ENCODE peak calls at places on chromosomes 7 and 10, in four cellular contexts. B is tibial nerve, W is neural progenitor cell, Y is breast epithelium. J is an unnamed sample.

GRCh38 chr7:20407585-20408466 is 77.1 kb downstream of the ITGB8 start:
- DNase-seq in B (peak), W (peak), Y (no peak), J (no peak)

GRCh38 chr7:132134814-132135445 is 441.3 kb downstream of the PLXNA4 start:
- DNase-seq in B (no peak), W (no peak), Y (no peak), J (no peak)

GRCh38 chr7:83732305-83732704 is 83.4 kb upstream of the SEMA3E start:
- DNase-seq in B (no peak), W (no peak), Y (no peak), J (no peak)

GRCh38 chr7:44380831-44381493 is 55.6 kb upstream of the CAMK2B start:
- DNase-seq in B (no peak), W (no peak), Y (peak), J (no peak)

GRCh38 chr10:24552346-24553016 is 171.2 kb downstream of the ARHGAP21 start:
- DNase-seq in B (no peak), W (peak), Y (peak), J (no peak)

GRCh38 chr10:102246261-102246660 is 929 bp downstream of the GBF1 start:
- DNase-seq in B (no peak), W (peak), Y (no peak), J (no peak)

GRCh38 chr10:96044686-96045085 is 1.3 kb downstream of the CCNJ start:
- DNase-seq in B (peak), W (peak), Y (no peak), J (no peak)

GRCh38 chr7:121330053-121330833 is 1.4 kb downstream of the WNT16 start:
- DNase-seq in B (no peak), W (peak), Y (no peak), J (no peak)

GRCh38 chr10:72948762-72949161 is 5.8 kb downstream of the PLA2G12B start:
- DNase-seq in B (no peak), W (no peak), Y (no peak), J (no peak)

GRCh38 chr7:41731486-41732278 is 28.8 kb upstream of the INHBA start:
- DNase-seq in B (no peak), W (no peak), Y (no peak), J (no peak)

GRCh38 chr7:26319631-26320030 is 28.0 kb downstream of the SNX10 start:
- DNase-seq in B (no peak), W (no peak), Y (no peak), J (no peak)

GRCh38 chr10:42488416-42488815 is 150.0 kb downstream of the ZNF33B start:
- DNase-seq in B (no peak), W (no peak), Y (no peak), J (no peak)

GRCh38 chr7:157992511-157993160 is 595.0 kb downstream of the PTPRN2 start:
- DNase-seq in B (no peak), W (no peak), Y (no peak), J (no peak)

GRCh38 chr7:78649976-78650375 is 803.5 kb downstream of the MAGI2 start:
- DNase-seq in B (no peak), W (no peak), Y (no peak), J (no peak)

GRCh38 chr7:131619336-131620305 is 63.2 kb upstream of the PODXL start:
- DNase-seq in B (no peak), W (peak), Y (no peak), J (no peak)

DNA sequence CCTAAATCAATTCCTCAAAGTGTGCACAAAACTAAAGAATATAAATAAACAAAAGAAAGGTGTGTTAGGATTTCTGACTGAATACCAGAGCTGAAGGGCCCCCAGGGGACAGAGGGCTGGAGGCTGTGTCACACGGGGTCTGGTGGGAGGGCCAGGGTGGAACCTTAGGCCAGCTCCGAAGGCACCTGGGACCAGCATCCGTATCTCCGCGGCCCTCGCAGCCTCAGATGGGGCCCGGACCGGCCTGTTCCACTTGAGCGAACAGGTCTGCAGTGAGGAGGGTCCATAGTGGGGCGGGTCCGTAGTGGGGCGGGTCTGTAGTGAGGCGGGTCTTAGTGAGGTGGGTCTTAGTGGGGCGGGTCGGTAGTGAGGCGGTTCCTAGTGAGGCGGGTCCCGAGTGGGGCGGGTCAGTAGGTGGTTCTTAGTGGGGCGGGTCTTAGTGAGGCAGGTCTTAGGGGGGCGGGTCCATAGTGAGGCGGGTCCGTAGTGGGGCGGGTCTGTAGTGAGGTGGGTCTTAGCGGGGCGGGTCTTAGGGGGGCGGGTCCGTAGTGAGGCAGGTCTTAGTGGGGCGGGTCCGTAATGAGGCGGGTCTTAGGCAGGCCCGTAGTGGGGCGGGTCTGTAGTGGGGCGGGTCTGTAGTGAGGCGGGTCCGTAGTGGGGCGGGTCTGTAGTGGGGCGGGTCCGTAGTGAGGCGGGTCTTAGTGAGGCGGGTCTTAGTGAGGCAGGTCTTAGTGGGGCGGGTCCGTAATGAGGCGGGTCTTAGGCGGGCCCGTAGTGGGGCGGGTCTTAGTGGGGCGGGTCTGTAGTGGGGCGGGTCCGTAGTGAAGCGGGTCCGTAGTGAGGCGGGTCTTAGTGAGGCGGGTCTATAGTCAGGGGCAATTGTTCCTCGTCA is 15.1 kb downstream of the GPR146 start:
- DNase-seq in B (no peak), W (peak), Y (peak), J (no peak)
- H3K27ac ChIP-seq in B (peak), W (no peak), Y (peak), J (peak)

GRCh38 chr10:13812804-13813203 is 226.0 kb downstream of the PRPF18 start:
- DNase-seq in B (no peak), W (no peak), Y (no peak), J (no peak)

GRCh38 chr10:13813540-13813939 is 226.8 kb downstream of the PRPF18 start:
- DNase-seq in B (no peak), W (no peak), Y (no peak), J (no peak)

GRCh38 chr10:13816195-13816926 is 229.6 kb downstream of the PRPF18 start:
- DNase-seq in B (peak), W (no peak), Y (peak), J (peak)

GRCh38 chr10:13820119-13820518 is 233.4 kb downstream of the PRPF18 start:
- DNase-seq in B (no peak), W (no peak), Y (no peak), J (no peak)

DNA sequence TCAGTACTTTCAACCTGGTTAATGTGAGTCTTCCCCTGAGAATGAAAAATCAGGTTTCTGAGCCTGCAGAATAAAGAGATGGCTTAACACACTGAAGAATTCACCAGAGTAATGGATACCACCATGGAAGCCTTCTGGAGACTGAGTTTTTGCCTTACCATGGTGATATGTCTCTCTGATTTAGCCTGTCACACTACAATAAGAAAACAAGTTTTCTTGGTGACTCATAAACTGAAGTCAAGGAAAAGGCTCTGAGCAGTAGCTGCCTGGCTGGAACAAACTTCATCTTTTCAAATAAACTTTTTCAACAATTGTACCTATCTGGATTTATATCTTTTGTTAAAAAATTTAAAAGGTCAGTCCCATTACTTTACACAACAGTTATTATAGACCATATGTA is 229.0 kb downstream of the PRPF18 start:
- DNase-seq in B (no peak), W (no peak), Y (no peak), J (no peak)
- H3K27ac ChIP-seq in B (peak), W (no peak), Y (no peak), J (no peak)

GRCh38 chr10:34864156-34865075 is 49.3 kb upstream of the PARD3 start:
- DNase-seq in B (no peak), W (no peak), Y (no peak), J (no peak)
- H3K27ac ChIP-seq in B (no peak), W (no peak), Y (no peak), J (no peak)

GRCh38 chr10:17023386-17024298 is 106.0 kb downstream of the CUBN start:
- DNase-seq in B (peak), W (peak), Y (peak), J (no peak)

GRCh38 chr10:17022898-17023297 is 106.7 kb downstream of the CUBN start:
- DNase-seq in B (no peak), W (no peak), Y (no peak), J (no peak)

GRCh38 chr10:17025444-17026295 is 103.9 kb downstream of the CUBN start:
- DNase-seq in B (no peak), W (peak), Y (no peak), J (no peak)

GRCh38 chr10:17022399-17022798 is 107.2 kb downstream of the CUBN start:
- DNase-seq in B (no peak), W (peak), Y (no peak), J (no peak)

DNA sequence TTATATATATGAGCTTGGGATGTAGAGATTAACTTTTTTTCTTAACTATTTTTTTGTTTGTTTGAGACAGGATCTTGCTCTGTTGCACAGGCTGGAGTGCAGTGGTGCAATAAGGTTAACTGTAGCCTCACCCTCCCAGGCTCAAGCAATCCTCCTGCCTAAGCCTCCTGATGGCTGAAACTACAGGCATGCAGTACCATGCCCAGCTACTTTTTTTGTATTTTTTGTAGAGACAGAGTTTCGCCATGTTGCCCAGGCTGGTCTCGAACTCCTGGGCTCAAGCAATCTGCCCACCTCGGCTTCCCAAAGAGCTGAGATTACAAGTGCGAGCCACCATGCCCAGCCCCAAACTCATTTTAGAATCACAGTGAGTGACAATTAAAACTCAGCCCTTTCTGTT is 105.2 kb downstream of the CUBN start:
- DNase-seq in B (no peak), W (no peak), Y (no peak), J (no peak)
- H3K27ac ChIP-seq in B (peak), W (no peak), Y (no peak), J (no peak)

DNA sequence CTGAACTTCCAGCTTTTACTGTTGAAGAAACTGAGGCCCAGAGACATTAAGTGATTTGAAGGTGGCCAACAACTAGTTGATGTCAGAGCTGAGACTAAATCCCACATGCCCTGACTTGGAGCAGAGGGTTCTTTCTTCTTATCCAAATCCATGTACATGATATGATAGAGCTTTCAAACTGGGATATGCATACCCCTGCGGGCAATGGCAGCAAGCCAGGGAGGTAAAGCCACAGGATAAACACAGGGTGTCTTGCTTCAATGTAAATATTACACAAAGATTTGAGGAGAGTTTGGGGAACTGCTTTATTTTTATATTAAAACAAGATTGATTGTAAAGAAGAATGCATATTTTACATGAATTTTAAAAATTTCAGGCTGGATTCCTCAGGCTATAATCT is 2.3 kb upstream of the LRRC72 start:
- DNase-seq in B (no peak), W (no peak), Y (no peak), J (no peak)
- H3K27ac ChIP-seq in B (no peak), W (no peak), Y (no peak), J (no peak)